ENCODE peak calls at places on chromosomes 1 and 21, in ten cellular contexts. M is left ventricle myocardium superior; J is GDM1; F is KG1; Q is WTC11; Y is pancreas; E is PC-9; O is SW 1271; N is NCI-H1417 treated with DMSO at 0.1 percent for 48 hours; S is effector CD4-positive, alpha-beta T cell. L is an unnamed sample.
A peak's percentile ranks its signal among the peaks of the same experiment; 100 is the strongest.

GRCh38 chr1:33893147-33893830 is 29.4 kb downstream of the HMGB4 start:
- DNase-seq in M (no peak), J (no peak), F (no peak), Q (no peak), Y (no peak), E (no peak), O (no peak), N (no peak), S (no peak), L (no peak)

GRCh38 chr1:175600721-175601440 is 142.5 kb downstream of the TNR start:
- DNase-seq in M (no peak), J (no peak), F (peak; percentile 10), Q (no peak), Y (no peak), E (no peak), O (no peak), N (no peak), S (no peak), L (no peak)

GRCh38 chr21:43916691-43917514 is 51.9 kb downstream of the AGPAT3 start:
- DNase-seq in M (no peak), J (peak; percentile 20), F (peak; percentile 13), Q (no peak), Y (no peak), E (no peak), O (no peak), N (no peak), S (peak; percentile 59), L (peak; percentile 49)

GRCh38 chr1:33321178-33321577 is 280 bp upstream of the A3GALT2 start:
- DNase-seq in M (no peak), J (no peak), F (no peak), Q (no peak), Y (no peak), E (no peak), O (no peak), N (no peak), S (no peak), L (no peak)

GRCh38 chr1:16231331-16232315 is 5.4 kb downstream of the CPLANE2 start:
- DNase-seq in M (peak; percentile 25), J (no peak), F (no peak), Q (no peak), Y (peak; percentile 77), E (no peak), O (no peak), N (no peak), S (no peak), L (peak; percentile 32)

GRCh38 chr1:11749203-11749689 is 12.7 kb upstream of the C1orf167 start:
- DNase-seq in M (peak; percentile 60), J (peak; percentile 60), F (peak; percentile 24), Q (peak; percentile 60), Y (peak; percentile 76), E (peak; percentile 21), O (peak; percentile 12), N (no peak), S (no peak), L (peak; percentile 21)

GRCh38 chr1:162033445-162033844 is 9.8 kb upstream of the OLFML2B start:
- DNase-seq in M (peak; percentile 69), J (no peak), F (no peak), Q (no peak), Y (no peak), E (no peak), O (no peak), N (no peak), S (no peak), L (peak; percentile 58)

GRCh38 chr21:46269466-46269865 is 15.9 kb downstream of the MCM3AP start:
- DNase-seq in M (no peak), J (no peak), F (no peak), Q (no peak), Y (no peak), E (no peak), O (no peak), N (no peak), S (no peak), L (no peak)

GRCh38 chr1:219041819-219042218 is 131.9 kb upstream of the LYPLAL1 start:
- DNase-seq in M (no peak), J (no peak), F (no peak), Q (no peak), Y (no peak), E (no peak), O (no peak), N (no peak), S (no peak), L (no peak)